ENCODE peak calls at places on chromosomes 11 and 22, in four cellular contexts. M, Y, Z and G are unnamed samples.

GRCh38 chr22:31079095-31079642 is 1.9 kb upstream of the SMTN start:
- DNase-seq in M (no peak), Y (no peak), Z (no peak), G (peak)

GRCh38 chr22:50252081-50253045 is 1.3 kb upstream of the HDAC10 start:
- DNase-seq in M (peak), Y (peak), Z (no peak), G (peak)

GRCh38 chr11:92406472-92406871 is 181.9 kb downstream of the FAT3 start:
- DNase-seq in M (no peak), Y (no peak), Z (no peak), G (no peak)

GRCh38 chr11:1064167-1064566 is 10.5 kb upstream of the MUC2 start:
- DNase-seq in M (no peak), Y (no peak), Z (no peak), G (no peak)

GRCh38 chr11:66768818-66769217 is 39.8 kb upstream of the SPTBN2 start:
- DNase-seq in M (no peak), Y (no peak), Z (no peak), G (no peak)

GRCh38 chr11:65384301-65384889 is 1.9 kb upstream of the SLC25A45 start:
- DNase-seq in M (no peak), Y (no peak), Z (no peak), G (no peak)

GRCh38 chr11:65437436-65438227 is 15.0 kb downstream of the NEAT1 start:
- DNase-seq in M (peak), Y (no peak), Z (no peak), G (no peak)

GRCh38 chr11:126426820-126427749 is 71.6 kb downstream of the ST3GAL4 start:
- DNase-seq in M (no peak), Y (no peak), Z (no peak), G (no peak)

GRCh38 chr22:24730864-24731263 is 43.7 kb downstream of the PIWIL3 start:
- DNase-seq in M (no peak), Y (no peak), Z (no peak), G (no peak)

GRCh38 chr22:46061431-46062231 is 84.7 kb upstream of the WNT7B start:
- DNase-seq in M (no peak), Y (no peak), Z (no peak), G (peak)

GRCh38 chr11:84522331-84522730 is 1104.8 kb downstream of the DLG2 start:
- DNase-seq in M (no peak), Y (no peak), Z (no peak), G (no peak)

GRCh38 chr11:119373917-119374631 is 7.4 kb downstream of the USP2 start:
- DNase-seq in M (peak), Y (no peak), Z (peak), G (peak)

GRCh38 chr22:40512426-40513136 is 123.9 kb downstream of the MRTFA start:
- DNase-seq in M (no peak), Y (no peak), Z (no peak), G (no peak)

GRCh38 chr11:3145206-3145520 is 19.9 kb downstream of the OSBPL5 start:
- DNase-seq in M (no peak), Y (no peak), Z (no peak), G (no peak)

GRCh38 chr22:50326959-50327710 is at the start of gene DENND6B:
- DNase-seq in M (no peak), Y (peak), Z (peak), G (peak)

GRCh38 chr11:6297831-6298230 is 22.5 kb downstream of the CAVIN3 start:
- DNase-seq in M (no peak), Y (no peak), Z (no peak), G (no peak)